ENCODE peak calls at places on chromosomes 13 and 19, in eight cellular contexts. R is neural progenitor cell; B is glutamatergic neuron; T is AG08396; F is uterus; D is hypothalamus; J is activated CD8-positive, alpha-beta memory T cell treated with anti-CD3 and anti-CD28 coated beads for 1 hour; A is breast epithelium. O is an unnamed sample.
A peak's percentile ranks its signal among the peaks of the same experiment; 100 is the strongest.

GRCh38 chr19:959935-960502 is 24.1 kb upstream of the WDR18 start:
- DNase-seq in R (peak; percentile 41), B (no peak), T (no peak), F (no peak), D (no peak), J (no peak), A (no peak), O (no peak)

GRCh38 chr19:54096642-54097106 is 3.9 kb downstream of the OSCAR start:
- DNase-seq in R (peak; percentile 23), B (no peak), T (no peak), F (no peak), D (no peak), J (no peak), A (no peak), O (no peak)

GRCh38 chr19:991174-991931 is 7.2 kb downstream of the WDR18 start:
- DNase-seq in R (peak; percentile 28), B (peak; percentile 66), T (peak; percentile 83), F (peak; percentile 23), D (peak; percentile 35), J (peak; percentile 33), A (no peak), O (peak; percentile 17)

GRCh38 chr19:6735181-6735891 is 2.0 kb downstream of the GPR108 start:
- DNase-seq in R (no peak), B (no peak), T (no peak), F (no peak), D (no peak), J (no peak), A (no peak), O (no peak)

GRCh38 chr13:58594978-58595600 is 963.5 kb downstream of the PCDH17 start:
- DNase-seq in R (no peak), B (no peak), T (no peak), F (no peak), D (no peak), J (no peak), A (no peak), O (no peak)

GRCh38 chr13:41286370-41286769 is 23.0 kb upstream of the MTRF1 start:
- DNase-seq in R (no peak), B (no peak), T (no peak), F (no peak), D (no peak), J (no peak), A (no peak), O (no peak)

GRCh38 chr13:32391101-32391620 is 36.8 kb downstream of the N4BP2L1 start:
- DNase-seq in R (peak; percentile 15), B (no peak), T (no peak), F (no peak), D (no peak), J (no peak), A (no peak), O (no peak)

GRCh38 chr19:6613711-6614110 is 22.8 kb upstream of the CD70 start:
- DNase-seq in R (no peak), B (no peak), T (no peak), F (no peak), D (no peak), J (no peak), A (no peak), O (no peak)

GRCh38 chr13:90709329-90709728 is 638.2 kb upstream of the MIR17HG start:
- DNase-seq in R (no peak), B (no peak), T (no peak), F (no peak), D (no peak), J (no peak), A (no peak), O (peak; percentile 44)

O was measured in NCI-H446 treated with DMSO at 0.1 percent for 48 hours.